ENCODE peak calls at places on chromosomes 11 and 22, in four cellular contexts. V is right lobe of liver, Z is heart left ventricle, W is lower lobe of right lung. D is an unnamed sample.

GRCh38 chr11:123264431-123264780 is 69.4 kb upstream of the CLMP start:
- DNase-seq in V (no peak), W (no peak), Z (no peak), D (no peak)

GRCh38 chr22:16961477-16962186 is 46.4 kb downstream of the GAB4 start:
- DNase-seq in V (no peak), W (no peak), Z (no peak), D (no peak)

GRCh38 chr11:35853871-35854270 is 90.0 kb upstream of the LDLRAD3 start:
- DNase-seq in Z (no peak), V (no peak), W (no peak), D (no peak)

GRCh38 chr11:128915148-128915519 is 24.0 kb downstream of the KCNJ5 start:
- DNase-seq in Z (no peak), V (no peak), W (no peak), D (no peak)

GRCh38 chr11:126355324-126355925 is at the start of gene ST3GAL4:
- DNase-seq in V (peak; percentile 89), Z (peak; percentile 91), W (peak; percentile 84), D (peak; percentile 68)

GRCh38 chr11:7513210-7514098 is at the start of gene PPFIBP2:
- DNase-seq in V (peak; percentile 98), Z (peak; percentile 89), W (peak; percentile 88), D (peak; percentile 88)

GRCh38 chr22:43320943-43321900 is 21.9 kb downstream of the SCUBE1 start:
- DNase-seq in W (no peak), V (no peak), Z (no peak), D (no peak)

GRCh38 chr11:64887757-64888405 is 9.5 kb upstream of the EHD1 start:
- DNase-seq in Z (peak; percentile 85), W (peak; percentile 91), V (peak; percentile 88), D (peak; percentile 94)

GRCh38 chr22:21876486-21877176 is 9.2 kb upstream of the MAPK1 start:
- DNase-seq in Z (no peak), V (peak; percentile 32), W (no peak), D (no peak)

GRCh38 chr11:95512682-95513081 is 276.9 kb downstream of the FAM76B start:
- DNase-seq in Z (no peak), W (no peak), V (peak; percentile 47), D (no peak)

GRCh38 chr11:68137833-68138232 is 16.6 kb upstream of the CHKA start:
- DNase-seq in V (no peak), W (no peak), Z (no peak), D (no peak)

GRCh38 chr11:18075444-18075843 is 29.4 kb upstream of the TPH1 start:
- DNase-seq in V (no peak), W (no peak), Z (no peak), D (no peak)

GRCh38 chr11:19428206-19429001 is 187.7 kb upstream of the E2F8 start:
- DNase-seq in W (no peak), V (no peak), Z (no peak), D (no peak)

GRCh38 chr11:79011357-79011756 is 429.5 kb downstream of the TENM4 start:
- DNase-seq in Z (no peak), W (no peak), V (no peak), D (no peak)

GRCh38 chr22:50314455-50315288 is 7.2 kb upstream of the PLXNB2 start:
- DNase-seq in Z (peak; percentile 60), V (peak; percentile 47), W (peak; percentile 87), D (peak; percentile 89)

GRCh38 chr22:50314081-50314454 is 6.6 kb upstream of the PLXNB2 start:
- DNase-seq in W (peak; percentile 46), Z (no peak), V (no peak), D (no peak)

GRCh38 chr22:50313021-50313420 is 5.6 kb upstream of the PLXNB2 start:
- DNase-seq in W (peak; percentile 35), Z (peak; percentile 15), V (no peak), D (no peak)

GRCh38 chr22:50312371-50312770 is 4.9 kb upstream of the PLXNB2 start:
- DNase-seq in V (no peak), W (no peak), Z (no peak), D (no peak)

GRCh38 chr22:50313600-50313999 is 6.2 kb upstream of the PLXNB2 start:
- DNase-seq in Z (no peak), V (no peak), W (peak; percentile 41), D (peak; percentile 46)
- H3K4me1 ChIP-seq in Z (no peaks in the 10 kb centered on the region), V (no peaks in the 10 kb centered on the region), W (peaks cover 42% of the 10 kb centered on the region), D (peaks cover 12% of the 10 kb centered on the region)

DNA sequence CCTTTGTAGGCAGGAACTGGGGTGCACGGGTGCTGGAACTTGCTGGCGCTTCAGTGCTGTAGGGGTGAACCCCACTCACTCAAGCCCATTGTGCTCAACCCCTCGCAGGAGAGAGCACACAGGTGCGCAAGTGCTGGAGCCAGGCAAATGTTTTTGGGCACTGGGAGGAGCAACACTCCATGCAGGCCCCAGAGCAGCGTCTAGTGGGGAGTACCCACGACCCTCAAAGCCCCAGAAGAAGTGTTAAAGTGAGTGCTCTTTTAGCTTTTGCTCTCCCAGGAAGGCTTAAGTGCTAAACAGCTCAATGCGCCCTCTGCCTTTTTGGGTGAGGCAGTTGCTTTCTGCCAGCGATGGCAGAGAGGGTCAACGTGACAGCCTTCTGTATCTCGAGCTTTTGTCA is 282.2 kb upstream of the ARHGAP42 start:
- DNase-seq in W (no peak), Z (no peak), V (no peak), D (no peak)
- TF ChIP-seq CTCF in W (no peak), Z (no peak), V (no peak), D (no peak)

DNA sequence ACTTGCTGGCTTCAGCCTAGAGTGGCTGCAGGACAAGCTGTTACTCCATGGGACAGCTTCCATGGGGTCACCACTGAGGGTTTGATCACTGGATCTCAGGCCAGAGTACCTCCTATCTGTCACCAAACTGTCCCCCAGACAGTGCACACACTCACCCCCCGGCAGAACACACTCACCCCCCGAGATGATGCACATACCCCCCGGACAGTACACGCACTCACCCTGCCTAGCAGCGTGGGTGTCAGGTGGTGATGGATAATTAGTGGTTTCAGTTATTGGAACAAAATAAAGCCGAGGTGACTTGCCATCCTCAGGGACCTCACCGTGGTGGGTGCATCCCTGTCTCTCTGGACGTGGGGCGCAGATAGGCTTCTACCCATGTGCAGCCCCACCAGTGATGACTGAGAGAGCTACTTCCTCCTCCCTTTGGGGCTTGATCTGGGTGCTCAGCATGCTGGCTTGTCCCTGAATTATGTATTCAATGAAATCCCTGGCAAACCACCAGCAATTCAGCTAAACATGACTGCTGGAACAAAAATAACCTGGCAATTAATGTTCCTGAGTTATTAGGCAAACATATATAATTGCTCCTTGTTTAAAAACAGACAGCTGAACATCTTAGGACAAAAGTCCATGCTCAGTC is 18.9 kb downstream of the TANGO2 start:
- DNase-seq in V (no peak), W (no peak), Z (no peak), D (no peak)
- H3K4me1 ChIP-seq in V (no peaks in the 10 kb centered on the region), W (no peaks in the 10 kb centered on the region), Z (no peaks in the 10 kb centered on the region), D (no peaks in the 10 kb centered on the region)

GRCh38 chr22:48894064-48894671 is 933.5 kb downstream of the BRD1 start:
- DNase-seq in V (no peak), W (no peak), Z (no peak), D (no peak)
- TF ChIP-seq CTCF in V (no peak), W (no peak), Z (no peak), D (no peak)

GRCh38 chr11:111743700-111744099 is 22.5 kb downstream of the PPP2R1B start:
- DNase-seq in V (no peak), W (no peak), Z (no peak), D (no peak)
- H3K4me1 ChIP-seq in V (peaks cover 6% of the 10 kb centered on the region), W (peaks cover 5% of the 10 kb centered on the region), Z (no peaks in the 10 kb centered on the region), D (no peaks in the 10 kb centered on the region)

GRCh38 chr22:31106651-31107205 is 640 bp downstream of the SELENOM start:
- DNase-seq in Z (peak; percentile 21), V (peak; percentile 51), W (no peak), D (no peak)

GRCh38 chr22:31105282-31105929 is 2.0 kb downstream of the SELENOM start:
- DNase-seq in Z (peak; percentile 20), V (no peak), W (no peak), D (no peak)

GRCh38 chr22:31104869-31105268 is 2.5 kb downstream of the SELENOM start:
- DNase-seq in V (peak; percentile 47), Z (peak; percentile 27), W (no peak), D (no peak)

GRCh38 chr22:31106001-31106571 is 1.3 kb downstream of the SELENOM start:
- DNase-seq in Z (peak; percentile 26), V (no peak), W (no peak), D (no peak)

GRCh38 chr22:31107206-31108118 is at the start of gene SELENOM:
- DNase-seq in W (peak; percentile 98), Z (peak; percentile 97), V (peak; percentile 96), D (peak; percentile 94)
- TF ChIP-seq CTCF in W (peak; percentile 85), Z (peak; percentile 88), V (peak; percentile 91), D (peak; percentile 88)

D was measured in mucosa of descending colon.